ENCODE peak calls at places on chromosomes 2 and 18, in four cellular contexts. G is HCT116, V is SK-N-SH, O is HepG2. T is an unnamed sample.

GRCh38 chr2:156320491-156320896 is 12.0 kb downstream of the NR4A2 start:
- DNase-seq in O (no peak), V (peak; percentile 13), G (no peak), T (no peak)

GRCh38 chr2:183995632-183996031 is 602.7 kb upstream of the ZNF804A start:
- DNase-seq in V (no peak), O (no peak), G (no peak), T (no peak)

GRCh38 chr2:28765316-28765715 is 13.7 kb downstream of the PPP1CB start:
- DNase-seq in O (no peak), V (no peak), G (no peak), T (no peak)

GRCh38 chr2:28326873-28327495 is 65.7 kb upstream of the FOSL2 start:
- DNase-seq in V (no peak), O (no peak), G (no peak), T (no peak)

GRCh38 chr2:239296020-239296932 is 104.5 kb downstream of the HDAC4 start:
- DNase-seq in O (peak; percentile 87), V (no peak), G (no peak), T (no peak)

GRCh38 chr2:200609027-200609614 is 23.3 kb downstream of the AOX1 start:
- DNase-seq in G (peak; percentile 24), O (no peak), V (no peak), T (no peak)

GRCh38 chr2:20676353-20677215 is 9.6 kb downstream of the GDF7 start:
- DNase-seq in V (no peak), O (peak; percentile 99), G (no peak), T (no peak)

GRCh38 chr2:180376076-180376475 is 369.0 kb upstream of the CWC22 start:
- DNase-seq in O (no peak), G (no peak), V (no peak), T (no peak)

GRCh38 chr2:60551241-60552095 is 2.0 kb downstream of the BCL11A start:
- DNase-seq in V (peak; percentile 62), O (no peak), G (no peak), T (no peak)

GRCh38 chr18:22167091-22167470 is 2.3 kb upstream of the GATA6 start:
- DNase-seq in O (no peak), V (no peak), G (no peak), T (no peak)

GRCh38 chr2:16686641-16687040 is 21.0 kb upstream of the CYRIA start:
- DNase-seq in V (no peak), O (no peak), G (no peak), T (no peak)

GRCh38 chr2:76958749-76959148 is 563.4 kb downstream of the LRRTM4 start:
- DNase-seq in G (no peak), V (no peak), O (peak; percentile 10), T (no peak)

GRCh38 chr2:15436195-15436594 is 124.9 kb downstream of the NBAS start:
- DNase-seq in G (no peak), O (no peak), V (no peak), T (no peak)

GRCh38 chr2:15432642-15433261 is 128.4 kb downstream of the NBAS start:
- DNase-seq in O (no peak), G (no peak), V (no peak), T (peak; percentile 28)

GRCh38 chr2:15435474-15435873 is 125.7 kb downstream of the NBAS start:
- DNase-seq in O (peak; percentile 86), G (no peak), V (no peak), T (no peak)
- TF ChIP-seq ELF1 in O (no peak), G (no peak), V (no peak), T (no peak)

GRCh38 chr2:24048662-24049484 is 668 bp upstream of the FKBP1B start:
- DNase-seq in G (peak; percentile 6), V (peak; percentile 36), O (no peak), T (peak; percentile 21)
- TF ChIP-seq ELF1 in G (no peak), V (no peak), O (no peak), T (no peak)

GRCh38 chr18:75247601-75248421 is 37.2 kb downstream of the TSHZ1 start:
- DNase-seq in V (no peak), O (peak; percentile 6), G (no peak), T (no peak)
- TF ChIP-seq ELF1 in V (no peak), O (no peak), G (no peak), T (no peak)

GRCh38 chr2:132676999-132677398 is 7.0 kb upstream of the LYPD1 start:
- DNase-seq in V (no peak), O (no peak), G (no peak), T (no peak)
- TF ChIP-seq ELF1 in V (no peak), O (no peak), G (no peak), T (no peak)

GRCh38 chr2:108058575-108059137 is 72.3 kb downstream of the SLC5A7 start:
- DNase-seq in V (no peak), G (no peak), O (no peak), T (no peak)

GRCh38 chr2:108061485-108062042 is 75.2 kb downstream of the SLC5A7 start:
- DNase-seq in G (no peak), O (no peak), V (peak; percentile 25), T (no peak)
- TF ChIP-seq ELF1 in G (no peak), O (no peak), V (no peak), T (no peak)

GRCh38 chr18:31683968-31684278 is 458 bp downstream of the B4GALT6 start:
- DNase-seq in V (no peak), O (no peak), G (no peak), T (no peak)

GRCh38 chr18:31686572-31686971 is 2.2 kb upstream of the B4GALT6 start:
- DNase-seq in O (no peak), V (no peak), G (no peak), T (no peak)

GRCh38 chr18:31685097-31686082 is 1.0 kb upstream of the B4GALT6 start:
- DNase-seq in G (peak; percentile 44), O (peak; percentile 54), V (peak; percentile 95), T (peak; percentile 30)

GRCh38 chr18:31683106-31683505 is 1.3 kb downstream of the B4GALT6 start:
- DNase-seq in V (no peak), O (no peak), G (no peak), T (no peak)

GRCh38 chr18:31684279-31685096 is at the start of gene B4GALT6:
- DNase-seq in G (no peak), O (no peak), V (peak; percentile 83), T (peak; percentile 16)
- TF ChIP-seq ELF1 in G (no peak), O (no peak), V (no peak), T (no peak)

DNA sequence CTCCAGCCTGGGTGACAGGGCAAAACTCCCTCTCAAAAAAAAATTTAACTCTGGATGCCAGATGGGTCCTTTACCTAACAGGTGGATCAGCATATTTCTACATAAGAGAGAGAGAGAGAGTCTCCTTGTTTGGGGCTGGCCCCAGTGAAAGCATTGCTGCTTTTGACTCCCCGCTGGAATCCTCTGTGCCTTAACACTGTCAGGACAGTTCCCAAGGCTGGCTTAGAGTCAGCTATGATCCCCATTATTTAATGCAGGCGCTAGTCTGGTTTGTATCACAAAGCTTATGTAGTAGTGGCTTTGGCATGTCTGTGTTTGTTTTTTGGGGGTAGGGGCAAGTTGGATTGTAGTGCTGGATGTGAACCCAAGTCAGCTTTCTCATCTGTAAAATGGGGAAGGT is 9.4 kb downstream of the INPP4A start:
- DNase-seq in G (no peak), V (no peak), O (no peak), T (no peak)
- TF ChIP-seq ELF1 in G (no peak), V (no peak), O (no peak), T (no peak)